ENCODE peak calls at places on chromosome 21, in eight cellular contexts. Q, V, L, J, D, N, U and C are unnamed samples.

GRCh38 chr21:17709266-17709611 is 96.5 kb upstream of the BTG3 start:
- DNase-seq in L (no peak), J (no peak), U (no peak), Q (no peak), N (no peak), V (no peak), D (no peak), C (no peak)

GRCh38 chr21:45640001-45640887 is 3.3 kb upstream of the PCBP3 start:
- DNase-seq in D (no peak), U (no peak), N (no peak), L (no peak), V (no peak), J (no peak), Q (no peak), C (no peak)

GRCh38 chr21:17829472-17829871 is 10.3 kb upstream of the C21orf91 start:
- DNase-seq in V (peak; percentile 56), J (no peak), D (peak; percentile 54), N (peak; percentile 32), Q (no peak), U (no peak), L (no peak), C (no peak)

GRCh38 chr21:14533555-14534400 is 12.3 kb downstream of the SAMSN1 start:
- DNase-seq in V (peak; percentile 45), L (no peak), U (no peak), Q (no peak), D (no peak), N (no peak), J (no peak), C (no peak)

GRCh38 chr21:45413922-45414321 is 9.0 kb downstream of the COL18A1 start:
- DNase-seq in J (no peak), U (no peak), D (no peak), L (no peak), Q (peak; percentile 5), V (no peak), N (no peak), C (peak; percentile 62)

GRCh38 chr21:26840912-26841311 is 4.3 kb downstream of the ADAMTS1 start:
- DNase-seq in L (peak; percentile 55), D (no peak), Q (peak; percentile 72), V (peak; percentile 67), J (no peak), N (no peak), U (peak; percentile 69), C (no peak)

GRCh38 chr21:14543983-14544382 is 2.1 kb downstream of the SAMSN1 start:
- DNase-seq in J (no peak), V (no peak), N (no peak), Q (no peak), L (no peak), D (no peak), U (no peak), C (no peak)

GRCh38 chr21:26099610-26100219 is 70.9 kb downstream of the APP start:
- DNase-seq in N (peak; percentile 82), Q (no peak), L (no peak), V (no peak), U (no peak), J (no peak), D (peak; percentile 19), C (no peak)

GRCh38 chr21:33185852-33186251 is 43.9 kb upstream of the IFNAR2 start:
- DNase-seq in V (no peak), U (no peak), L (no peak), N (no peak), J (no peak), D (no peak), Q (no peak), C (no peak)

GRCh38 chr21:45414396-45415187 is 9.6 kb downstream of the COL18A1 start:
- DNase-seq in N (no peak), U (no peak), D (no peak), V (no peak), L (peak; percentile 3), J (no peak), Q (peak; percentile 9), C (no peak)

GRCh38 chr21:44958471-44959191 is 18.8 kb downstream of the SLX9 start:
- DNase-seq in V (peak; percentile 49), J (no peak), Q (peak; percentile 89), D (no peak), L (peak; percentile 54), U (peak; percentile 86), N (peak; percentile 40), C (no peak)

GRCh38 chr21:17818158-17819113 is 720 bp downstream of the C21orf91 start:
- DNase-seq in J (peak; percentile 59), V (peak; percentile 16), U (peak; percentile 28), Q (no peak), L (peak; percentile 52), N (no peak), D (no peak), C (no peak)

GRCh38 chr21:29133796-29134195 is 3.4 kb downstream of the MAP3K7CL start:
- DNase-seq in J (no peak), N (no peak), L (no peak), U (no peak), V (peak; percentile 64), Q (no peak), D (no peak), C (no peak)

GRCh38 chr21:29164330-29164942 is 34.0 kb downstream of the MAP3K7CL start:
- DNase-seq in U (no peak), L (no peak), D (no peak), V (peak; percentile 71), Q (no peak), N (peak; percentile 60), J (no peak), C (no peak)

GRCh38 chr21:24869862-24870261 is 737.4 kb downstream of the MRPL39 start:
- DNase-seq in Q (no peak), N (no peak), U (no peak), L (no peak), V (no peak), J (no peak), D (no peak), C (no peak)

GRCh38 chr21:46021978-46022544 is 40.5 kb downstream of the COL6A1 start:
- DNase-seq in Q (peak; percentile 79), N (no peak), D (peak; percentile 19), L (no peak), J (no peak), V (no peak), U (peak; percentile 65), C (peak; percentile 72)

GRCh38 chr21:45989355-45990048 is 7.9 kb downstream of the COL6A1 start:
- DNase-seq in N (no peak), J (no peak), L (no peak), U (peak; percentile 17), V (no peak), D (no peak), Q (peak; percentile 15), C (no peak)

DNA sequence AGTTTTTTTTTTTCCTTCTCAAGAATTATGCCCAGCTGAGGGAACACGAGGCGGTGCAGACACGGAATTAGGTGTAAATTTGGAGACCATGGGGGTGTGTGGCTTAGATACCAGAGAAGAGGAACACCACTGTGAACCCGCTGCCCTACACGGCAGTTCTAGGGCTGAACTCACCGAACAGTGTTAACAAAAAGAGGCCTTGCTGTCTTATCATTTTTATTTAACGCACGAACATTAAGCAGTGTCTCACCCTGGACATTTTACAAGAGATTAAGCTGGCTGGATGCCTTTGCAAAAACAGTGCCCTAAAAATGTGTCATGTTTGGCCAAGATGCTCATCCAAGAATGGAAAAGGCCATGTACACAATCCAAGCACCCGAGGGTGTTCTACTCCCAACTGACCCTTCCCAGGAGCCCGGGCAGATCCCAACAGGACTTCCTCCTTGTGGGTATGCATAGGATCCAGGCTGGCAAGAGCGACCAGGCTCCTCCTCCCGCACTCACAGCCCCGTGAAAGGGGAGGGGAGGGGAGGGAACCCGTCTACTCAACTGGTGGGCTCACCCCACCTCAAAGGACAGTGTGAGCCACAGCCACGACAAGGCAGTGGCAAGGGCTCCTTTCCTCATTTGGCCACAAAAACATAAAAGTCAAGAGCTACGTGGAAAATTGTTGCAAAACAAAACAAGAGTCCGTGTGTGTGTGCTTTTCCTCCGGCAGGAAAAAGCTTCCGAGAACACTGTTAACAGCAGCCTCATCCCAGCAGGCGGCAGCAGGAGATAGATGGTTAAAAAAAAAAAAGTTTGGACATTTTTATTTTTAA is 20.3 kb downstream of the C2CD2 start:
- DNase-seq in J (peak; percentile 55), V (no peak), Q (no peak), L (no peak), N (no peak), U (no peak), D (no peak), C (no peak)
- H3K4me3 ChIP-seq in J (peak overlapping the region; percentile 17), V (peak overlapping the region; percentile 31), Q (peak overlapping the region; percentile 47), L (no peak overlapping the region), N (no peak overlapping the region), U (peak overlapping the region; percentile 20), D (peak overlapping the region; percentile 20), C (peak overlapping the region; percentile 44)

DNA sequence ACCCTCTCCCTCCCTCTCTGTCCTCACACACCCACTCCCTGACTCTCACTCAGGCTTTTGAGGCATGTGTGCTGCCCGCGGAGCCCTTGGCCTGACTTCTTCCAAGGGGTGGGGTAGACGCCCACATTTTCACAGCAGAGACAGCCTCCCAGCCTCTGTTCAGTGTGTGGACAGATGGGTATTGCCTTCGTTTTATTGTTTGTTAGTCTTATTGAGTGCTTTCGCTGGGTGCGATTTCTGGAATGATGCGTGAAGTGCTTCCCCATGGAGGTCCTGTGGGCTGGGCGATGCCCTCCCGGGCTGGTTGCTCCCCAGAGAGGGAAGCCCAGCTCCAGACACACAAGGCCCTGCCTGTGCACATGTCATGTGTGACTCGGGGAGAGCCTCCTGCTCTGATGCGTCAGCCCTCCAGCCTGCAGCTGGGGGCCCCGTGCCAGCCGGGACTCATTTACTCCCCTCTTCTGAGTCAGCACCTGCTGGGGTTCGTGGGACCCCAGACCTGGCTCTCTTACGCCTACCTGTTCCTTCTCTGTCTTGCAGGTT is 14.7 kb downstream of the PDXK start:
- DNase-seq in Q (no peak), J (no peak), U (no peak), D (peak; percentile 19), N (peak; percentile 46), L (peak; percentile 48), V (peak; percentile 78), C (no peak)
- H3K4me3 ChIP-seq in Q (no peak overlapping the region), J (no peak overlapping the region), U (no peak overlapping the region), D (no peak overlapping the region), N (peak overlapping the region; percentile 5), L (no peak overlapping the region), V (no peak overlapping the region), C (no peak overlapping the region)

GRCh38 chr21:36257657-36258056 is 62.3 kb upstream of the MORC3 start:
- DNase-seq in Q (no peak), N (no peak), U (no peak), L (no peak), D (no peak), V (no peak), J (no peak), C (no peak)

GRCh38 chr21:36261459-36261858 is 58.5 kb upstream of the MORC3 start:
- DNase-seq in D (no peak), V (no peak), J (no peak), N (no peak), L (no peak), Q (no peak), U (no peak), C (no peak)

GRCh38 chr21:36260802-36261201 is 59.2 kb upstream of the MORC3 start:
- DNase-seq in Q (no peak), L (no peak), V (no peak), D (no peak), N (no peak), J (no peak), U (no peak), C (no peak)

GRCh38 chr21:36263797-36264196 is 56.2 kb upstream of the MORC3 start:
- DNase-seq in Q (no peak), D (no peak), U (no peak), N (no peak), V (no peak), J (no peak), L (no peak), C (no peak)

GRCh38 chr21:36260030-36260787 is 59.8 kb upstream of the MORC3 start:
- DNase-seq in N (peak; percentile 31), D (peak; percentile 22), V (peak; percentile 65), Q (no peak), J (peak; percentile 50), U (peak; percentile 58), L (peak; percentile 65), C (no peak)
- H3K4me3 ChIP-seq in N (peak overlapping the region; percentile 49), D (peak overlapping the region; percentile 40), V (peak overlapping the region; percentile 61), Q (peak overlapping the region; percentile 68), J (peak overlapping the region; percentile 25), U (peak overlapping the region; percentile 41), L (peak overlapping the region; percentile 1), C (peak overlapping the region; percentile 55)

GRCh38 chr21:42063578-42064521 is 7.3 kb upstream of the UMODL1 start:
- DNase-seq in V (no peak), D (no peak), U (no peak), N (no peak), Q (no peak), J (peak; percentile 57), L (peak; percentile 71), C (no peak)
- H3K4me3 ChIP-seq in V (no peak overlapping the region), D (no peak overlapping the region), U (no peak overlapping the region), N (no peak overlapping the region), Q (no peak overlapping the region), J (no peak overlapping the region), L (no peak overlapping the region), C (no peak overlapping the region)